ENCODE peak calls at places on chromosome 20, in nine cellular contexts. One of them, this sample, is unnamed.

GRCh38 chr20:53692465-53693067 is 98.9 kb upstream of the ZNF217 start:
- DNase-seq in HTR-8/SVneo: no peak
- DNase-seq in naive thymus-derived CD4-positive, alpha-beta T cell: no peak
- DNase-seq in CD8-positive, alpha-beta memory T cell: no peak
- DNase-seq in NCI-H1105: no peak
- DNase-seq in KBM-7: peak
- DNase-seq in AG20443: peak
- DNase-seq in kidney glomerular epithelial cell: no peak
- DNase-seq in GM04504: peak
- DNase-seq in this sample: no peak

GRCh38 chr20:23150304-23151007 is 64.3 kb upstream of the CD93 start:
- DNase-seq in naive thymus-derived CD4-positive, alpha-beta T cell: no peak
- DNase-seq in kidney glomerular epithelial cell: no peak
- DNase-seq in NCI-H1105: no peak
- DNase-seq in AG20443: no peak
- DNase-seq in GM04504: no peak
- DNase-seq in HTR-8/SVneo: no peak
- DNase-seq in KBM-7: no peak
- DNase-seq in CD8-positive, alpha-beta memory T cell: no peak
- DNase-seq in this sample: peak

GRCh38 chr20:20440473-20440872 is 72.6 kb downstream of the INSM1 start:
- DNase-seq in CD8-positive, alpha-beta memory T cell: no peak
- DNase-seq in kidney glomerular epithelial cell: no peak
- DNase-seq in naive thymus-derived CD4-positive, alpha-beta T cell: no peak
- DNase-seq in KBM-7: no peak
- DNase-seq in HTR-8/SVneo: no peak
- DNase-seq in AG20443: no peak
- DNase-seq in NCI-H1105: peak
- DNase-seq in GM04504: no peak
- DNase-seq in this sample: no peak

GRCh38 chr20:46551508-46552280 is 1.2 kb upstream of the OCSTAMP start:
- DNase-seq in NCI-H1105: no peak
- DNase-seq in CD8-positive, alpha-beta memory T cell: no peak
- DNase-seq in kidney glomerular epithelial cell: no peak
- DNase-seq in AG20443: no peak
- DNase-seq in GM04504: no peak
- DNase-seq in HTR-8/SVneo: no peak
- DNase-seq in naive thymus-derived CD4-positive, alpha-beta T cell: no peak
- DNase-seq in KBM-7: no peak
- DNase-seq in this sample: no peak

GRCh38 chr20:3222635-3223600 is 13.6 kb downstream of the ITPA start:
- DNase-seq in AG20443: no peak
- DNase-seq in kidney glomerular epithelial cell: peak
- DNase-seq in naive thymus-derived CD4-positive, alpha-beta T cell: peak
- DNase-seq in CD8-positive, alpha-beta memory T cell: peak
- DNase-seq in KBM-7: peak
- DNase-seq in NCI-H1105: peak
- DNase-seq in GM04504: no peak
- DNase-seq in HTR-8/SVneo: no peak
- DNase-seq in this sample: no peak

GRCh38 chr20:14401479-14402138 is 64.2 kb upstream of the FLRT3 start:
- DNase-seq in GM04504: no peak
- DNase-seq in kidney glomerular epithelial cell: no peak
- DNase-seq in HTR-8/SVneo: no peak
- DNase-seq in CD8-positive, alpha-beta memory T cell: no peak
- DNase-seq in naive thymus-derived CD4-positive, alpha-beta T cell: no peak
- DNase-seq in AG20443: no peak
- DNase-seq in NCI-H1105: peak
- DNase-seq in KBM-7: no peak
- DNase-seq in this sample: no peak

GRCh38 chr20:33460711-33461110 is 17.1 kb upstream of the SNTA1 start:
- DNase-seq in kidney glomerular epithelial cell: no peak
- DNase-seq in HTR-8/SVneo: no peak
- DNase-seq in AG20443: no peak
- DNase-seq in KBM-7: no peak
- DNase-seq in naive thymus-derived CD4-positive, alpha-beta T cell: no peak
- DNase-seq in NCI-H1105: no peak
- DNase-seq in CD8-positive, alpha-beta memory T cell: no peak
- DNase-seq in GM04504: no peak
- DNase-seq in this sample: no peak

GRCh38 chr20:24959591-24960301 is 10.7 kb downstream of the CST7 start:
- DNase-seq in GM04504: no peak
- DNase-seq in HTR-8/SVneo: no peak
- DNase-seq in KBM-7: no peak
- DNase-seq in CD8-positive, alpha-beta memory T cell: no peak
- DNase-seq in AG20443: no peak
- DNase-seq in kidney glomerular epithelial cell: no peak
- DNase-seq in naive thymus-derived CD4-positive, alpha-beta T cell: no peak
- DNase-seq in NCI-H1105: no peak
- DNase-seq in this sample: peak

GRCh38 chr20:13277663-13278295 is 56.7 kb downstream of the ISM1 start:
- DNase-seq in kidney glomerular epithelial cell: no peak
- DNase-seq in naive thymus-derived CD4-positive, alpha-beta T cell: no peak
- DNase-seq in NCI-H1105: no peak
- DNase-seq in GM04504: peak
- DNase-seq in AG20443: peak
- DNase-seq in KBM-7: no peak
- DNase-seq in HTR-8/SVneo: no peak
- DNase-seq in CD8-positive, alpha-beta memory T cell: no peak
- DNase-seq in this sample: no peak

GRCh38 chr20:62745959-62746288 is 37.3 kb downstream of the NTSR1 start:
- DNase-seq in naive thymus-derived CD4-positive, alpha-beta T cell: no peak
- DNase-seq in NCI-H1105: no peak
- DNase-seq in KBM-7: no peak
- DNase-seq in AG20443: no peak
- DNase-seq in CD8-positive, alpha-beta memory T cell: no peak
- DNase-seq in HTR-8/SVneo: no peak
- DNase-seq in GM04504: no peak
- DNase-seq in kidney glomerular epithelial cell: no peak
- DNase-seq in this sample: no peak

GRCh38 chr20:35174458-35175216 is 2.8 kb downstream of the PROCR start:
- DNase-seq in GM04504: no peak
- DNase-seq in AG20443: peak
- DNase-seq in naive thymus-derived CD4-positive, alpha-beta T cell: no peak
- DNase-seq in CD8-positive, alpha-beta memory T cell: no peak
- DNase-seq in HTR-8/SVneo: no peak
- DNase-seq in kidney glomerular epithelial cell: no peak
- DNase-seq in KBM-7: no peak
- DNase-seq in NCI-H1105: no peak
- DNase-seq in this sample: peak

GRCh38 chr20:10540636-10541493 is 105.8 kb downstream of the SLX4IP start:
- DNase-seq in AG20443: peak
- DNase-seq in kidney glomerular epithelial cell: peak
- DNase-seq in HTR-8/SVneo: peak
- DNase-seq in naive thymus-derived CD4-positive, alpha-beta T cell: no peak
- DNase-seq in CD8-positive, alpha-beta memory T cell: no peak
- DNase-seq in NCI-H1105: no peak
- DNase-seq in GM04504: peak
- DNase-seq in KBM-7: peak
- DNase-seq in this sample: no peak

GRCh38 chr20:689348-689747 is 13.7 kb upstream of the SCRT2 start:
- DNase-seq in CD8-positive, alpha-beta memory T cell: no peak
- DNase-seq in KBM-7: no peak
- DNase-seq in naive thymus-derived CD4-positive, alpha-beta T cell: no peak
- DNase-seq in NCI-H1105: no peak
- DNase-seq in kidney glomerular epithelial cell: no peak
- DNase-seq in HTR-8/SVneo: no peak
- DNase-seq in GM04504: no peak
- DNase-seq in AG20443: no peak
- DNase-seq in this sample: no peak

GRCh38 chr20:38680492-38681118 is 43.7 kb upstream of the SLC32A1 start:
- DNase-seq in GM04504: no peak
- DNase-seq in NCI-H1105: no peak
- DNase-seq in HTR-8/SVneo: peak
- DNase-seq in naive thymus-derived CD4-positive, alpha-beta T cell: no peak
- DNase-seq in KBM-7: peak
- DNase-seq in AG20443: peak
- DNase-seq in kidney glomerular epithelial cell: no peak
- DNase-seq in CD8-positive, alpha-beta memory T cell: peak
- DNase-seq in this sample: peak

GRCh38 chr20:44644384-44645131 is 6.9 kb downstream of the ADA start:
- DNase-seq in NCI-H1105: no peak
- DNase-seq in CD8-positive, alpha-beta memory T cell: peak
- DNase-seq in HTR-8/SVneo: no peak
- DNase-seq in GM04504: no peak
- DNase-seq in AG20443: no peak
- DNase-seq in kidney glomerular epithelial cell: no peak
- DNase-seq in KBM-7: no peak
- DNase-seq in naive thymus-derived CD4-positive, alpha-beta T cell: peak
- DNase-seq in this sample: peak

GRCh38 chr20:37875776-37876175 is 27.2 kb upstream of the VSTM2L start:
- DNase-seq in NCI-H1105: no peak
- DNase-seq in KBM-7: no peak
- DNase-seq in GM04504: no peak
- DNase-seq in CD8-positive, alpha-beta memory T cell: no peak
- DNase-seq in kidney glomerular epithelial cell: no peak
- DNase-seq in AG20443: no peak
- DNase-seq in HTR-8/SVneo: no peak
- DNase-seq in naive thymus-derived CD4-positive, alpha-beta T cell: no peak
- DNase-seq in this sample: no peak

GRCh38 chr20:37733416-37733815 is 39.6 kb downstream of the CTNNBL1 start:
- DNase-seq in KBM-7: no peak
- DNase-seq in kidney glomerular epithelial cell: no peak
- DNase-seq in naive thymus-derived CD4-positive, alpha-beta T cell: no peak
- DNase-seq in AG20443: no peak
- DNase-seq in NCI-H1105: no peak
- DNase-seq in GM04504: no peak
- DNase-seq in HTR-8/SVneo: no peak
- DNase-seq in CD8-positive, alpha-beta memory T cell: no peak
- DNase-seq in this sample: no peak